ENCODE peak calls at places on chromosome 1, in eight cellular contexts. X, Y, J, U, P, K, E and I are unnamed samples. For H3K36me3, the result is how much of the 10 kb centered on the place peaks cover.

GRCh38 chr1:202264300-202265075 is 70.9 kb downstream of the LGR6 start:
- DNase-seq in U (peak), X (no peak), J (no peak), P (no peak), E (no peak), K (peak), Y (peak), I (no peak)

GRCh38 chr1:41476807-41477361 is 7.6 kb downstream of the EDN2 start:
- DNase-seq in K (no peak), X (peak), E (no peak), U (no peak), J (peak), P (peak), Y (peak), I (peak)

GRCh38 chr1:91732291-91732953 is 153.5 kb downstream of the TGFBR3 start:
- DNase-seq in Y (no peak), X (no peak), J (no peak), E (no peak), U (no peak), P (no peak), K (peak), I (peak)

GRCh38 chr1:182229907-182230522 is 161.6 kb downstream of the GLUL start:
- DNase-seq in X (no peak), J (no peak), U (no peak), Y (no peak), K (no peak), E (no peak), P (no peak), I (no peak)

GRCh38 chr1:40004857-40005256 is 35.7 kb upstream of the CAP1 start:
- DNase-seq in K (no peak), P (no peak), Y (no peak), E (no peak), X (no peak), U (no peak), J (no peak), I (no peak)

GRCh38 chr1:33382651-33383415 is 48.1 kb downstream of the PHC2 start:
- DNase-seq in E (no peak), J (no peak), Y (no peak), P (no peak), K (no peak), U (no peak), X (no peak), I (peak)

GRCh38 chr1:54857741-54858665 is 29.0 kb downstream of the DHCR24 start:
- DNase-seq in J (no peak), K (no peak), Y (no peak), E (no peak), X (no peak), U (no peak), P (no peak), I (no peak)

GRCh38 chr1:48018799-48019198 is 21.6 kb upstream of the TRABD2B start:
- DNase-seq in K (peak), P (no peak), Y (no peak), X (no peak), E (no peak), J (no peak), U (no peak), I (no peak)

GRCh38 chr1:7964476-7964875 is 3.0 kb downstream of the PARK7 start:
- DNase-seq in U (no peak), K (no peak), P (no peak), E (no peak), Y (no peak), J (no peak), X (no peak), I (no peak)

DNA sequence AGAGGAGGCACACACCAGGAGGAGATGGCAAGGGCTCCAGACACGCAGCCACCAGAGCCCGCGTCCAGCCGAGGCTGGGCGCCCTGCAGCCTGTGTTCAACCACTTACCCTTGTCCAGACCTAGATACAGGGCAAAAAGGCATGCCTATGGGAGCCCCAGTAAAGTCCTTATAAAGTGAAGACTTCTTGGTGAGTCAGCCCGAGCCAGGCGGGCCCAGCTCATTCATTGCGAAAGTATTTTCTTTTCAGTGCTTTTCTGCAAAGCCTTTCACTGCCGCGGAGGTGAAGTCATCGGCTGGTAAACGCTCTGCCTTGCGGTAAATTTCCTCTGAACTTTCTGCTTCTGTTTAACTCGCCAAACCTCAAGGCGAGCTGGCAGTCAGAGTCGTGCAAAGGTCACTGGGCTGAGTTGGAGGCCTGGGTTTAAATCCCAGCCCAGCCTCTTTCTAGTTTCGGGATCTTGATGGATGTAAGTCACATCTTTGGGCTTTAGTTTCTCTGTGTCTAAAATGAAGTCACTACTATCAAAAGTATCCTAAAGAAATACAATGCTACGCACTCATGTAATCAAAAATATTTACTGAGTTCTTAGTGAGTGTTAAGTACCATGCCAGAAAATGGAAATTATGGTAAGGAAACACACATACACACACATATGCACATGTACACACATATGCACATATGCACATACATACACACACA is 54.7 kb upstream of the IFFO2 start:
- DNase-seq in P (peak), E (peak), J (peak), U (peak), X (peak), K (peak), Y (no peak), I (peak)
- H3K4me3 ChIP-seq in P (no peak), E (no peak), J (no peak), U (no peak), X (no peak), K (no peak), Y (no peak), I (no peak)

GRCh38 chr1:43451157-43451591 is 2.6 kb downstream of the HYI start:
- DNase-seq in J (no peak), P (no peak), K (peak), X (no peak), U (no peak), E (no peak), Y (no peak), I (no peak)

GRCh38 chr1:43449708-43450069 is 4.0 kb downstream of the HYI start:
- DNase-seq in U (no peak), K (no peak), E (no peak), Y (no peak), J (no peak), X (no peak), P (no peak), I (no peak)

GRCh38 chr1:43451701-43452532 is 1.8 kb downstream of the HYI start:
- DNase-seq in Y (no peak), X (no peak), P (no peak), E (no peak), U (no peak), J (no peak), K (peak), I (no peak)

GRCh38 chr1:43448955-43449707 is 4.6 kb downstream of the HYI start:
- DNase-seq in K (peak), J (no peak), E (no peak), P (peak), U (no peak), X (no peak), Y (no peak), I (no peak)

GRCh38 chr1:43450251-43451070 is 3.3 kb downstream of the HYI start:
- DNase-seq in P (no peak), U (no peak), J (no peak), K (peak), E (no peak), X (no peak), Y (no peak), I (no peak)
- H3K36me3 ChIP-seq in P (under half), U (half or more), J (under half), K (under half), E (under half), X (under half), Y (under half), I (under half)

GRCh38 chr1:94043738-94044289 is 77.1 kb downstream of the ABCA4 start:
- DNase-seq in U (no peak), K (no peak), P (no peak), J (no peak), E (no peak), X (no peak), Y (no peak), I (no peak)
- H3K27ac ChIP-seq in U (no peak), K (peak), P (no peak), J (peak), E (no peak), X (peak), Y (peak), I (no peak)

GRCh38 chr1:145978860-145979745 is 14.6 kb downstream of the POLR3GL start:
- DNase-seq in Y (peak), X (peak), E (peak), P (peak), K (peak), U (peak), J (peak), I (peak)
- H3K4me3 ChIP-seq in Y (no peak), X (peak), E (peak), P (no peak), K (peak), U (no peak), J (no peak), I (peak)